ENCODE peak calls at places on chromosomes 2 and 18, in nine cellular contexts. V, F, U, R, N, M, Z, L and D are unnamed samples.

GRCh38 chr2:75751824-75752468 is 41.2 kb upstream of the GCFC2 start:
- DNase-seq in Z (no peak), R (no peak), U (no peak), L (no peak), V (no peak), M (no peak), F (no peak), N (no peak), D (no peak)

GRCh38 chr18:32371384-32371783 is 99.3 kb downstream of the GAREM1 start:
- DNase-seq in V (no peak), R (no peak), L (no peak), U (no peak), F (no peak), Z (no peak), M (no peak), N (no peak), D (no peak)

GRCh38 chr2:207484444-207485391 is 45.0 kb upstream of the CREB1 start:
- DNase-seq in M (no peak), U (no peak), V (no peak), N (no peak), R (no peak), F (no peak), L (no peak), Z (peak; percentile 64), D (no peak)

GRCh38 chr2:217988840-217989204 is 14.0 kb downstream of the TNS1 start:
- DNase-seq in F (no peak), U (no peak), V (no peak), R (no peak), M (no peak), Z (no peak), L (no peak), N (no peak), D (no peak)

GRCh38 chr2:142748559-142749099 is 128.8 kb upstream of the KYNU start:
- DNase-seq in V (no peak), U (no peak), L (no peak), F (no peak), M (no peak), Z (no peak), R (no peak), N (no peak), D (no peak)

GRCh38 chr2:68388772-68389171 is 23.7 kb downstream of the PLEK start:
- DNase-seq in L (no peak), F (no peak), R (no peak), M (no peak), Z (no peak), V (no peak), U (no peak), N (no peak), D (no peak)

GRCh38 chr2:36564377-36564930 is 33.5 kb downstream of the FEZ2 start:
- DNase-seq in F (no peak), L (no peak), M (no peak), U (no peak), V (no peak), Z (no peak), N (no peak), R (no peak), D (no peak)

GRCh38 chr2:197571622-197572271 is 55.9 kb downstream of the MOB4 start:
- DNase-seq in R (no peak), M (no peak), U (no peak), N (no peak), V (no peak), F (peak; percentile 56), L (peak; percentile 70), Z (peak; percentile 39), D (no peak)

GRCh38 chr18:31420524-31420923 is 27.0 kb upstream of the DSG3 start:
- DNase-seq in N (no peak), M (no peak), F (no peak), L (no peak), V (no peak), R (no peak), Z (no peak), U (no peak), D (no peak)

GRCh38 chr2:263774-264492 is at the start of gene SH3YL1:
- DNase-seq in L (peak; percentile 14), F (no peak), V (peak; percentile 87), U (peak; percentile 89), Z (peak; percentile 66), N (no peak), R (no peak), M (peak; percentile 71), D (peak; percentile 38)

GRCh38 chr2:218810251-218810650 is 21.4 kb downstream of the PRKAG3 start:
- DNase-seq in F (peak; percentile 76), Z (no peak), R (no peak), M (no peak), L (no peak), U (no peak), N (no peak), V (no peak), D (no peak)

GRCh38 chr2:46731280-46731679 is 184.3 kb downstream of the MCFD2 start:
- DNase-seq in F (no peak), R (no peak), U (no peak), Z (no peak), L (no peak), M (no peak), V (no peak), N (no peak), D (no peak)

GRCh38 chr18:76431437-76432273 is 63.4 kb downstream of the ZNF516 start:
- DNase-seq in V (no peak), R (no peak), Z (no peak), U (no peak), N (no peak), F (no peak), L (no peak), M (peak; percentile 48), D (no peak)

GRCh38 chr2:70248810-70249438 is 496 bp upstream of the TIA1 start:
- DNase-seq in L (peak; percentile 91), M (peak; percentile 95), Z (peak; percentile 99), F (no peak), N (no peak), R (peak; percentile 99), V (peak; percentile 88), U (peak; percentile 92), D (no peak)

GRCh38 chr18:33820517-33821368 is 242.7 kb downstream of the ASXL3 start:
- DNase-seq in F (no peak), N (no peak), Z (no peak), L (no peak), M (no peak), U (peak; percentile 26), V (no peak), R (no peak), D (no peak)

GRCh38 chr2:111919794-111920608 is 21.6 kb downstream of the MERTK start:
- DNase-seq in N (no peak), V (peak; percentile 94), M (peak; percentile 74), Z (no peak), F (no peak), L (no peak), U (peak; percentile 86), R (no peak), D (peak; percentile 54)

GRCh38 chr2:223967981-223968380 is 10.7 kb downstream of the MRPL44 start:
- DNase-seq in Z (no peak), L (no peak), U (no peak), V (no peak), M (no peak), F (peak; percentile 53), N (no peak), R (no peak), D (no peak)

GRCh38 chr2:96437512-96437911 is 67.6 kb downstream of the NEURL3 start:
- DNase-seq in L (no peak), V (no peak), U (no peak), Z (no peak), R (no peak), N (no peak), F (no peak), M (no peak), D (peak; percentile 55)

GRCh38 chr2:137238065-137238464 is 472.7 kb downstream of the THSD7B start:
- DNase-seq in V (no peak), N (no peak), L (no peak), U (no peak), M (no peak), R (no peak), Z (no peak), F (no peak), D (no peak)
- TF ChIP-seq POLR2A in V (no peak), N (no peak), L (no peak), U (no peak), M (no peak), R (no peak), Z (no peak), F (no peak), D (no peak)

GRCh38 chr2:148006249-148007007 is 14.1 kb downstream of the ORC4 start:
- DNase-seq in F (no peak), N (no peak), V (no peak), R (no peak), M (no peak), Z (no peak), L (no peak), U (no peak), D (no peak)
- TF ChIP-seq CTCF in F (no peak), N (no peak), V (no peak), R (no peak), M (no peak), Z (no peak), L (no peak), U (no peak), D (no peak)

GRCh38 chr2:171923206-171923605 is 945 bp downstream of the HAT1 start:
- DNase-seq in M (no peak), F (peak; percentile 38), U (peak; percentile 16), Z (no peak), R (no peak), L (peak; percentile 44), V (peak; percentile 28), N (no peak), D (peak; percentile 55)

GRCh38 chr2:171919453-171919852 is 2.8 kb upstream of the HAT1 start:
- DNase-seq in U (no peak), L (no peak), R (no peak), F (no peak), M (no peak), Z (no peak), N (no peak), V (no peak), D (no peak)

GRCh38 chr2:171924170-171924942 is 2.1 kb downstream of the HAT1 start:
- DNase-seq in U (no peak), R (no peak), F (no peak), N (no peak), M (no peak), L (no peak), V (no peak), Z (no peak), D (no peak)

GRCh38 chr2:171921970-171922229 is 361 bp upstream of the HAT1 start:
- DNase-seq in V (no peak), N (no peak), R (no peak), M (no peak), U (no peak), F (no peak), L (no peak), Z (no peak), D (no peak)

GRCh38 chr2:171922230-171923022 is at the start of gene HAT1:
- DNase-seq in L (peak; percentile 98), M (peak; percentile 99), R (peak; percentile 98), V (peak; percentile 99), N (peak; percentile 90), F (peak; percentile 98), Z (peak; percentile 99), U (peak; percentile 98), D (peak; percentile 99)
- TF ChIP-seq POLR2A in L (peak; percentile 70), M (peak; percentile 47), R (peak; percentile 70), V (no peak), N (peak; percentile 69), F (peak; percentile 74), Z (no peak), U (peak; percentile 80), D (peak; percentile 57)

DNA sequence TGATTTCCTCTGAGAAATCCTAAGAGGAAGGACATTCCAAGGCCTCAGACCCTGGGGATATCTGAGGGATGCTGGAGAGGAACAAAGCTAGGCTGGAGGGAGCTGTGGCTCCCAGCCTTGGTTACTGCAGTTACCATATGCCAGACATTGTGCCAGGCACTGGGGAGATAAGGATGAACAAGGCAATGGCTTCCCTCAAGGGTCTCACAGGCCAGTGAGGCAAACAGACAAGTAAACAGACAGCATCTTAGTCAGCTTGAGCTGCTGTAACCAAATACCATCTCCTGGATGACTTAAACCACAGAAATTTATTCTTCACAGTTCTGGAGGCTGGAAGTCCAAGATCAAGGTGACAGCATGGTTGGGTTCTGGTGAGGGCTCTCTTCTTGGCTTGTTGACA is 91.8 kb downstream of the SKA1 start:
- DNase-seq in U (no peak), Z (no peak), R (no peak), F (no peak), M (no peak), V (no peak), N (no peak), L (no peak), D (no peak)
- TF ChIP-seq CTCF in U (no peak), Z (no peak), R (no peak), F (no peak), M (no peak), V (no peak), N (no peak), L (no peak), D (no peak)